ENCODE peak calls at places on chromosomes 1 and 21, in seven cellular contexts. G is stimulated activated CD4-positive, alpha-beta T cell treated with anti-CD3 and anti-CD28 coated beads, Interleukin-2, amount 100 ng/mL, for 48 hours; M is mesothelial cell of epicardium; B is WTC11; V is T1000; P is esophagus muscularis mucosa; S is left ventricle myocardium inferior. J is an unnamed sample.

GRCh38 chr1:12438349-12438924 is 179.6 kb downstream of the DHRS3 start:
- DNase-seq in G (no peak), M (no peak), B (no peak), V (no peak), P (no peak), S (no peak), J (no peak)

GRCh38 chr21:25708467-25709065 is 26.1 kb downstream of the ATP5PF start:
- DNase-seq in G (peak; percentile 36), M (peak; percentile 49), B (peak; percentile 21), V (peak; percentile 9), P (no peak), S (no peak), J (no peak)

GRCh38 chr1:25562101-25562927 is 18.9 kb downstream of the LDLRAP1 start:
- DNase-seq in G (peak; percentile 36), M (no peak), B (no peak), V (no peak), P (no peak), S (no peak), J (no peak)

GRCh38 chr1:223471566-223471965 is 78.4 kb downstream of the CCDC185 start:
- DNase-seq in G (no peak), M (no peak), B (no peak), V (no peak), P (no peak), S (no peak), J (no peak)

GRCh38 chr1:161046574-161047167 is 894 bp upstream of the USF1 start:
- DNase-seq in G (no peak), M (no peak), B (no peak), V (no peak), P (no peak), S (no peak), J (no peak)

GRCh38 chr1:242824435-242824834 is 299.9 kb upstream of the PLD5 start:
- DNase-seq in G (no peak), M (no peak), B (no peak), V (no peak), P (no peak), S (no peak), J (no peak)

GRCh38 chr1:176531896-176532892 is 69.2 kb downstream of the PAPPA2 start:
- DNase-seq in G (no peak), M (no peak), B (no peak), V (no peak), P (no peak), S (no peak), J (no peak)

GRCh38 chr1:47482783-47483182 is 44.9 kb downstream of the FOXD2 start:
- DNase-seq in G (no peak), M (no peak), B (no peak), V (no peak), P (no peak), S (no peak), J (no peak)

GRCh38 chr1:7346600-7347570 is 424.2 kb upstream of the VAMP3 start:
- DNase-seq in G (no peak), M (no peak), B (no peak), V (no peak), P (no peak), S (no peak), J (no peak)

GRCh38 chr1:208475449-208475848 is 231.3 kb upstream of the PLXNA2 start:
- DNase-seq in G (no peak), M (no peak), B (no peak), V (no peak), P (no peak), S (no peak), J (peak; percentile 67)

GRCh38 chr1:24847995-24848857 is 81.8 kb downstream of the RUNX3 start:
- DNase-seq in G (peak; percentile 91), M (peak; percentile 95), B (peak; percentile 97), V (peak; percentile 50), P (peak; percentile 97), S (peak; percentile 94), J (peak; percentile 96)

GRCh38 chr1:225713281-225713680 is 60.4 kb upstream of the ENAH start:
- DNase-seq in G (no peak), M (no peak), B (no peak), V (no peak), P (no peak), S (no peak), J (no peak)

GRCh38 chr1:7886346-7886745 is 33.5 kb upstream of the UTS2 start:
- DNase-seq in G (no peak), M (no peak), B (no peak), V (no peak), P (no peak), S (no peak), J (no peak)

GRCh38 chr1:85230305-85230977 is 29.0 kb downstream of the C1orf52 start:
- DNase-seq in G (no peak), M (no peak), B (peak; percentile 25), V (no peak), P (no peak), S (no peak), J (no peak)

GRCh38 chr1:228342627-228343210 is 63.9 kb downstream of the TRIM11 start:
- DNase-seq in G (no peak), M (peak; percentile 11), B (no peak), V (no peak), P (no peak), S (peak; percentile 10), J (peak; percentile 30)

GRCh38 chr1:173255214-173255813 is 48.2 kb upstream of the TNFSF4 start:
- DNase-seq in G (no peak), M (no peak), B (peak; percentile 22), V (no peak), P (no peak), S (no peak), J (no peak)

GRCh38 chr1:234212764-234213406 is 160.4 kb upstream of the COA6 start:
- DNase-seq in G (no peak), M (no peak), B (peak; percentile 43), V (no peak), P (peak; percentile 72), S (no peak), J (no peak)

GRCh38 chr1:171595324-171595723 is 26.7 kb upstream of the MYOCOS start:
- DNase-seq in G (no peak), M (no peak), B (no peak), V (no peak), P (no peak), S (no peak), J (no peak)

GRCh38 chr1:31412205-31412604 is 808 bp upstream of the SERINC2 start:
- DNase-seq in G (no peak), M (no peak), B (no peak), V (no peak), P (no peak), S (no peak), J (no peak)

J was measured in sigmoid colon.